ENCODE peak calls at places on chromosomes 3 and 15, in six cellular contexts. U is posterior cingulate gyrus; L is NCI-H2029 treated with DMSO at 0.1 percent for 48 hours; I is H9; S is activated T-helper 1 cell treated with anti-CD3 and anti-CD28 coated beads, Interleukin-2, amount 50 U/mL, for 16 hours; H is bronchial epithelial cell. J is an unnamed sample.
A peak's percentile ranks its signal among the peaks of the same experiment; 100 is the strongest.

GRCh38 chr3:195542261-195542660 is 864 bp downstream of the PPP1R2 start:
- DNase-seq in U (no peak), L (no peak), I (no peak), S (no peak), H (no peak), J (no peak)

GRCh38 chr15:88623061-88623460 is 1.9 kb downstream of the AEN start:
- DNase-seq in U (no peak), L (no peak), I (no peak), S (no peak), H (peak; percentile 96), J (no peak)

GRCh38 chr3:25648107-25648535 is 16.6 kb downstream of the TOP2B start:
- DNase-seq in U (no peak), L (peak; percentile 95), I (peak; percentile 84), S (peak; percentile 60), H (peak; percentile 75), J (peak; percentile 54)

GRCh38 chr15:29596266-29596665 is 226.0 kb downstream of the TJP1 start:
- DNase-seq in U (no peak), L (no peak), I (no peak), S (no peak), H (peak; percentile 38), J (no peak)

GRCh38 chr3:148797822-148798221 is 29.8 kb upstream of the CPB1 start:
- DNase-seq in U (no peak), L (peak; percentile 9), I (no peak), S (no peak), H (no peak), J (no peak)

GRCh38 chr3:43582876-43583275 is 38.9 kb downstream of the ANO10 start:
- DNase-seq in U (no peak), L (no peak), I (no peak), S (no peak), H (no peak), J (no peak)

GRCh38 chr3:64865872-64866588 is 178.2 kb upstream of the ADAMTS9 start:
- DNase-seq in U (no peak), L (no peak), I (no peak), S (no peak), H (no peak), J (no peak)

GRCh38 chr3:38723569-38724391 is 74.3 kb upstream of the SCN5A start:
- DNase-seq in U (no peak), L (no peak), I (no peak), S (no peak), H (no peak), J (no peak)

GRCh38 chr3:43025423-43025822 is 46.3 kb downstream of the GASK1A start:
- DNase-seq in U (no peak), L (no peak), I (no peak), S (no peak), H (no peak), J (no peak)

GRCh38 chr3:79761441-79761840 is 6.4 kb downstream of the ROBO1 start:
- DNase-seq in U (no peak), L (no peak), I (no peak), S (no peak), H (no peak), J (no peak)

GRCh38 chr3:50337175-50337861 is 3.3 kb downstream of the RASSF1 start:
- DNase-seq in U (peak; percentile 99), L (peak; percentile 73), I (peak; percentile 99), S (peak; percentile 91), H (peak; percentile 96), J (peak; percentile 99)